ENCODE peak calls at places on chromosomes 7 and 10, in seven cellular contexts. Z is activated CD4-positive, CD25-positive, alpha-beta regulatory T cell treated with anti-CD3 and anti-CD28 coated beads, Interleukin-2, amount 50 U/mL, for 72 hours; T is iPS DF 6.9; G is fibroblast of the conjunctiva; S is naive thymus-derived CD4-positive, alpha-beta T cell; W is Peyer's patch; J is amygdala. L is an unnamed sample.

GRCh38 chr10:75553550-75553949 is 122.1 kb downstream of the LRMDA start:
- DNase-seq in G (no peak), T (no peak), S (no peak), J (no peak), Z (no peak), W (no peak), L (no peak)

GRCh38 chr7:45189151-45189970 is 31.8 kb downstream of the RAMP3 start:
- DNase-seq in W (peak), J (no peak), T (no peak), G (no peak), S (no peak), Z (peak), L (no peak)

GRCh38 chr7:12729112-12729511 is 41.7 kb downstream of the ARL4A start:
- DNase-seq in S (no peak), Z (no peak), G (no peak), T (peak), W (peak), J (peak), L (peak)

GRCh38 chr7:146635200-146636032 is 518.8 kb downstream of the CNTNAP2 start:
- DNase-seq in T (no peak), J (no peak), W (no peak), G (no peak), S (no peak), Z (no peak), L (no peak)

GRCh38 chr7:122951006-122951405 is 44.5 kb downstream of the TAS2R16 start:
- DNase-seq in W (no peak), T (no peak), G (no peak), J (no peak), S (no peak), Z (no peak), L (no peak)

GRCh38 chr10:121113385-121113696 is 262.2 kb downstream of the WDR11 start:
- DNase-seq in W (no peak), T (no peak), S (no peak), J (no peak), Z (no peak), G (no peak), L (peak)

GRCh38 chr7:73851410-73852338 is 9.3 kb upstream of the TMEM270 start:
- DNase-seq in S (no peak), J (no peak), G (peak), T (no peak), W (no peak), Z (no peak), L (peak)

GRCh38 chr7:151727579-151728285 is 149.2 kb downstream of the PRKAG2 start:
- DNase-seq in J (no peak), G (peak), W (peak), T (no peak), S (no peak), Z (peak), L (peak)

GRCh38 chr7:112895996-112896395 is 105.8 kb upstream of the TMEM168 start:
- DNase-seq in T (no peak), S (no peak), W (no peak), J (no peak), Z (no peak), G (no peak), L (no peak)

GRCh38 chr7:128688492-128688891 is 16.4 kb downstream of the GARIN1A start:
- DNase-seq in Z (no peak), G (no peak), T (no peak), S (no peak), J (no peak), W (no peak), L (no peak)

GRCh38 chr7:74525881-74526280 is 72.2 kb downstream of the GTF2IRD1 start:
- DNase-seq in S (no peak), T (peak), W (peak), Z (no peak), J (no peak), G (no peak), L (no peak)

GRCh38 chr7:22858640-22859561 is 36.3 kb upstream of the TOMM7 start:
- DNase-seq in G (peak), Z (no peak), J (no peak), S (no peak), T (no peak), W (no peak), L (peak)

GRCh38 chr10:86773486-86773885 is 17.1 kb downstream of the BMPR1A start:
- DNase-seq in S (no peak), G (no peak), T (no peak), J (no peak), Z (no peak), W (no peak), L (no peak)

GRCh38 chr10:22810643-22811254 is 96.4 kb upstream of the PIP4K2A start:
- DNase-seq in J (no peak), T (peak), Z (no peak), G (no peak), S (no peak), W (no peak), L (no peak)

GRCh38 chr7:127766831-127767489 is 115.0 kb downstream of the SND1 start:
- DNase-seq in W (no peak), G (no peak), Z (no peak), T (no peak), J (no peak), S (no peak), L (no peak)